ENCODE peak calls at places on chromosomes 7 and 10, in seven cellular contexts. K is neuronal stem cell, N is hepatocyte, Z is PC-3, O is GM23248, P is H9, M is endothelial cell of umbilical vein. R is an unnamed sample.

GRCh38 chr7:83640731-83641533 is 8.0 kb downstream of the SEMA3E start:
- DNase-seq in Z (no peak), O (no peak), N (no peak), K (no peak), M (no peak), P (no peak), R (peak)

GRCh38 chr7:51138121-51139085 is 178.2 kb downstream of the COBL start:
- DNase-seq in O (no peak), M (no peak), K (no peak), Z (no peak), P (no peak), N (no peak), R (no peak)

GRCh38 chr7:2459674-2460073 is 16.5 kb downstream of the GRIFIN start:
- DNase-seq in N (no peak), O (no peak), K (no peak), Z (no peak), P (no peak), M (no peak), R (no peak)

GRCh38 chr7:104252409-104253134 is 44.8 kb upstream of the ORC5 start:
- DNase-seq in P (peak), O (peak), Z (peak), K (no peak), M (no peak), N (no peak), R (no peak)

GRCh38 chr7:35716038-35716803 is 21.3 kb upstream of the HERPUD2 start:
- DNase-seq in M (peak), O (peak), K (no peak), P (no peak), N (no peak), Z (no peak), R (no peak)

GRCh38 chr10:48366261-48366660 is 59.8 kb downstream of the MAPK8 start:
- DNase-seq in M (peak), Z (peak), P (no peak), N (no peak), K (no peak), O (no peak), R (no peak)

GRCh38 chr10:103758294-103758681 is 97.1 kb downstream of the SH3PXD2A start:
- DNase-seq in N (no peak), P (no peak), O (peak), Z (peak), K (no peak), M (peak), R (no peak)

GRCh38 chr7:131459256-131459655 is 97.2 kb downstream of the PODXL start:
- DNase-seq in M (no peak), Z (peak), P (no peak), N (peak), O (peak), K (no peak), R (no peak)

GRCh38 chr7:102377-102711 is 90.0 kb upstream of the FAM20C start:
- DNase-seq in N (peak), P (no peak), O (no peak), K (no peak), Z (no peak), M (no peak), R (no peak)

GRCh38 chr10:85222300-85222699 is 893.9 kb downstream of the CCSER2 start:
- DNase-seq in O (no peak), M (no peak), Z (no peak), N (no peak), K (no peak), P (no peak), R (no peak)

GRCh38 chr7:151213826-151214225 is 3.5 kb upstream of the H2BK1 start:
- DNase-seq in N (no peak), Z (no peak), K (no peak), M (no peak), O (no peak), P (no peak), R (no peak)

GRCh38 chr7:130180571-130180971 is 24.6 kb downstream of the TMEM209 start:
- DNase-seq in O (peak), Z (peak), N (no peak), P (no peak), K (no peak), M (no peak), R (no peak)

GRCh38 chr7:131605280-131605878 is 49.0 kb upstream of the PODXL start:
- DNase-seq in O (peak), M (no peak), K (peak), Z (no peak), N (no peak), P (peak), R (no peak)

GRCh38 chr10:95742529-95742884 is 13.5 kb upstream of the ENTPD1 start:
- DNase-seq in N (peak), K (no peak), O (no peak), P (no peak), Z (peak), M (peak), R (no peak)

GRCh38 chr10:45649296-45649695 is 23.3 kb downstream of the ZFAND4 start:
- DNase-seq in O (no peak), M (no peak), Z (no peak), K (no peak), N (no peak), P (no peak), R (no peak)

GRCh38 chr10:45657033-45657926 is 15.3 kb downstream of the ZFAND4 start:
- DNase-seq in O (no peak), P (no peak), M (no peak), K (no peak), Z (no peak), N (no peak), R (peak)

GRCh38 chr10:45653454-45653853 is 19.1 kb downstream of the ZFAND4 start:
- DNase-seq in K (no peak), M (no peak), P (no peak), Z (no peak), O (no peak), N (no peak), R (no peak)

GRCh38 chr10:45655219-45655618 is 17.4 kb downstream of the ZFAND4 start:
- DNase-seq in N (no peak), K (no peak), Z (no peak), O (no peak), P (no peak), M (no peak), R (no peak)

GRCh38 chr10:45652511-45652910 is 20.1 kb downstream of the ZFAND4 start:
- DNase-seq in P (no peak), K (peak), N (no peak), Z (no peak), O (no peak), M (no peak), R (no peak)
- H3K4me2 ChIP-seq in P (no peak), K (no peak), N (no peak), Z (no peak), O (no peak), M (no peak), R (no peak)

DNA sequence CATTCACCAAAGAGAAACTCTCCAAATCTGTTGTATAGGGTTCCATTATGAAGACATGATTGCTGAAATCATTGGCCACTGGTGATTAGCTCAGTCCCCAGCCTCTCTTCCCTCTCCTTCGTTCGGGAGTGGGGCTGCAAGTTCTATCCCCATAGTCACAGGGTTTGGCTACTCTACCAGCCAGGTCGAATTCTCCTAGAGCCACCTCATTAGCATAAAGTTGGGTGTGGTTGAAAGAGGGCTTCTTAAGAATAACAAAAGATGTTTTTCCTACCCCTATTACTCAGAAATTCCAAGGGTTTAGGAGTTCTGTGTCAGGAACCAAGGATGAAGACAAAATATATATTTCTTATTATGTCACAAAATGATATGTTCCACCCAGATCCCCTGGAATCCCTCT is 166.2 kb upstream of the YAE1 start:
- DNase-seq in M (no peak), O (no peak), P (peak), Z (no peak), K (no peak), N (no peak), R (no peak)
- H3K4me2 ChIP-seq in M (no peak), O (no peak), P (no peak), Z (no peak), K (no peak), N (no peak), R (no peak)

GRCh38 chr7:125427676-125428075 is 498.1 kb upstream of the POT1 start:
- DNase-seq in N (no peak), P (no peak), K (no peak), Z (no peak), M (no peak), O (no peak), R (no peak)
- H3K4me2 ChIP-seq in N (no peak), P (no peak), K (no peak), Z (no peak), M (no peak), O (no peak), R (no peak)

DNA sequence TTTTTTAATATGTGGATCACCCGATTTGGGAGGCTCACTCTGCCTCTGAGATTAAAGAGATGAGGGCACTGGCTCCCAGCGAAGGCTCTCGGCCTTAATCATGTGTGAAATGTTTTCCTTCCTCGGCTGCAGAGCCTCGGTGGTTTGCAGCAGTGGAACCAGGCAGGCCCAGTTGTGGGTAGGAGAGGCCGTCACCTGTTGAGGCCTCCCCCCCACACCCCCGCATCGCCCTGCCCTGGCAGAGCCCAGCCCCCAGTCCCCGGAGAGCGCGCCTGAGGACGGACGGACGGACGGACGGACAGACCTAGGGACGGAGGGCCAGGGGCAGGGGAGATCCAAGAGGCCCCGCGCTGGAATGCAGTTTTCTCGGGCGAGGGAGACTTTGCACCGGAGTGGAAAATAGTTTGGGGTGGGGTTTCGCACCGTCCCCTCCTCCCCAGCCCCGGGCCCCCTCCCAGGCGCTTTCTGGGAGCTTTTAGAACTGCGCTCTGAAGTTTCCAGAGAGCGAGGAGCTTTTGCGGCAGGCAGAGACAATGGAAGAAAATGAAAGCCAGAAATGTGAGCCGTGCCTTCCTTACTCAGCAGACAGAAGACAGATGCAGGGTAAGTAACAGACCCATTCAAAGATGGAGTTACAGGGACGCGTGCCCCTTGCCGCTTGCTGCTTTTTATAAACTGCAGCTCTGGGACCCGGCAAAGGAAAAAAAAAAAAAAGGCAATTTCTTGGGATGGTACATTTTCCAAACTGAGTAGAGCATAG is at the start of gene KIAA1217:
- DNase-seq in Z (peak), M (peak), N (peak), P (peak), K (peak), O (peak), R (peak)
- H3K4me2 ChIP-seq in Z (peak), M (peak), N (peak), P (peak), K (peak), O (peak), R (peak)

GRCh38 chr7:6430974-6431373 is 16.8 kb downstream of the DAGLB start:
- DNase-seq in M (no peak), N (no peak), O (no peak), K (no peak), Z (no peak), P (no peak), R (no peak)
- H3K4me2 ChIP-seq in M (no peak), N (no peak), O (no peak), K (no peak), Z (no peak), P (no peak), R (no peak)

DNA sequence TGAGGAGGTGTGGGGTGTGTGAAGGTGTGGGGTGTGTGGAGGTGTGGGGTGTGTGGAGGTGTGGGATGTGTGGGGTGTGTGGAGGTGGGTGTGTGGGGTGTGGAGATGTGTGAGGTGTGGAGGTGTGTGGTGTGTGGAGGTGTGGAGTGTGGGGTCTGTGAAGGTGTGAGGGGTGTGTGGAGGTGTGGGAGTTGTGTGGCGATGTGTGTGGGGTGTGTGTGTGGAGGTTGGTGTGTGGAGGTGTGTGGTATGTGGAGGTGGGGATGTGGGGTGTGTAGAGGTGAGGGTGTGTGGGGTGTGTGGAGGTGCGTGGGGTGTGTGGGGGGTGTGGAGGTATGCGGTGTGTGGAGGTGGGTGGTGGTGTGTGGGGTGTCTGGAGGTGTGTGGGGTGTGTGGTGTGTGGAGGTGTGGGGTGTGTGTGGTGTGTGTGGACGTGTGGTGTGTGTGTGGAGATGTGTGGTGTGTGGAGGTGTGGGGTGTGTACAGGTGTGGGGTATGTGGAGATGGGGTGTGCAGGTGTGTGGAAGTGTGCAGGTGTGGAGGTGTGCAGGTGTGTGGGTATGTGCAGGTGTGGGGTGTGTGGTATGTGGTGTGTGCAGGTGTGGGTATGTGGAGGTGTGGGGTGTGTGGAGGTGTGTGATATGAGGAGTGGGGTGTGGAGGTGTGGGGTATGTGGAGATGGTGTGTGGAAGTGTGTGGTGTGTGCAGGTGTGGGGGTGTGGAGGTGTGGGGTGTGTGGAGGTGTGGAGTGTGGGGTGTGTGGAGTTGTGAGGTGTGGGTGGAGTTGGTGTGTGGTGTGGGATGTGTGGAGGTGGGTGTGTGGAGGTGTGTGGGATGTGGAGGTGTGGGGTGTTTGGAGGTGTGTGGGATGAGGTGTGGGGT is 34.5 kb downstream of the SPDYE17 start:
- DNase-seq in Z (no peak), P (no peak), K (no peak), O (no peak), M (no peak), N (peak), R (no peak)
- H3K4me2 ChIP-seq in Z (no peak), P (no peak), K (no peak), O (no peak), M (no peak), N (no peak), R (no peak)

GRCh38 chr7:158027646-158028045 is 560.0 kb downstream of the PTPRN2 start:
- DNase-seq in K (no peak), P (no peak), O (no peak), M (no peak), N (no peak), Z (no peak), R (no peak)
- H3K4me2 ChIP-seq in K (no peak), P (no peak), O (no peak), M (no peak), N (no peak), Z (no peak), R (no peak)

GRCh38 chr10:35895331-35895730 is 253.2 kb upstream of the FZD8 start:
- DNase-seq in Z (no peak), K (no peak), M (no peak), O (peak), P (no peak), N (no peak), R (no peak)
- H3K4me2 ChIP-seq in Z (no peak), K (no peak), M (no peak), O (peak), P (no peak), N (no peak), R (no peak)

R was measured in MM.1S.